ENCODE peak calls at places on chromosomes 2 and 18, in seven cellular contexts. W, R, N, Z, Q, P and T are unnamed samples. For H3K27me3 and H3K9me3, the result is how much of the 10 kb centered on the place peaks cover.

GRCh38 chr2:205462681-205463345 is 219.5 kb upstream of the NRP2 start:
- DNase-seq in W (no peak), R (no peak), N (no peak), Z (peak), Q (no peak), P (no peak), T (no peak)

GRCh38 chr18:59540356-59540755 is 156.9 kb downstream of the CCBE1 start:
- DNase-seq in W (no peak), R (no peak), N (no peak), Z (no peak), Q (no peak), P (no peak), T (no peak)

GRCh38 chr2:27356382-27357181 is at the start of gene GTF3C2:
- DNase-seq in W (peak), R (peak), N (peak), Z (peak), Q (peak), P (peak), T (peak)

GRCh38 chr2:113225505-113226259 is 51.9 kb downstream of the PSD4 start:
- DNase-seq in W (no peak), R (no peak), N (no peak), Z (no peak), Q (no peak), P (no peak), T (no peak)

GRCh38 chr2:109033171-109033570 is 44.2 kb upstream of the EDAR start:
- DNase-seq in W (no peak), R (no peak), N (no peak), Z (no peak), Q (no peak), P (no peak), T (no peak)

GRCh38 chr2:189164732-189165131 is 14.8 kb downstream of the COL5A2 start:
- DNase-seq in W (no peak), R (no peak), N (no peak), Z (peak), Q (no peak), P (peak), T (no peak)

GRCh38 chr2:178799305-178799704 is 7.9 kb downstream of the TTN start:
- DNase-seq in W (no peak), R (no peak), N (no peak), Z (no peak), Q (no peak), P (no peak), T (no peak)

GRCh38 chr2:152089238-152089637 is 9.6 kb downstream of the CACNB4 start:
- DNase-seq in W (no peak), R (no peak), N (no peak), Z (no peak), Q (no peak), P (no peak), T (no peak)

GRCh38 chr2:176527141-176527901 is 258.1 kb downstream of the MTX2 start:
- DNase-seq in W (no peak), R (no peak), N (no peak), Z (no peak), Q (no peak), P (no peak), T (no peak)

GRCh38 chr2:172116107-172116506 is 13.4 kb upstream of the DLX2 start:
- DNase-seq in W (no peak), R (no peak), N (no peak), Z (no peak), Q (no peak), P (no peak), T (no peak)

GRCh38 chr18:58579561-58580047 is 49.3 kb downstream of the ALPK2 start:
- DNase-seq in W (no peak), R (no peak), N (no peak), Z (no peak), Q (no peak), P (no peak), T (no peak)

GRCh38 chr2:9681427-9681817 is 50.6 kb upstream of the YWHAQ start:
- DNase-seq in W (no peak), R (no peak), N (no peak), Z (no peak), Q (no peak), P (no peak), T (peak)

GRCh38 chr2:132384491-132385186 is 32.0 kb upstream of the GPR39 start:
- DNase-seq in W (no peak), R (no peak), N (no peak), Z (no peak), Q (no peak), P (no peak), T (no peak)

GRCh38 chr2:55761526-55761925 is 67.9 kb upstream of the PNPT1 start:
- DNase-seq in W (no peak), R (no peak), N (no peak), Z (no peak), Q (no peak), P (no peak), T (no peak)

GRCh38 chr2:166410828-166411472 is 35.2 kb upstream of the SCN9A start:
- DNase-seq in W (no peak), R (no peak), N (no peak), Z (peak), Q (no peak), P (no peak), T (no peak)

GRCh38 chr2:17599617-17600016 is 59.1 kb downstream of the VSNL1 start:
- DNase-seq in W (peak), R (no peak), N (no peak), Z (peak), Q (no peak), P (no peak), T (no peak)

GRCh38 chr18:31497711-31498449 is at the start of gene DSG2:
- DNase-seq in W (peak), R (peak), N (peak), Z (peak), Q (peak), P (peak), T (no peak)
- H3K27me3 ChIP-seq in W (under half), R (under half), N (under half), Z (under half), Q (under half), P (under half), T (under half)

GRCh38 chr18:80050797-80051196 is 16.6 kb downstream of the RBFA start:
- DNase-seq in W (no peak), R (no peak), N (no peak), Z (no peak), Q (no peak), P (no peak), T (no peak)

GRCh38 chr18:80056095-80056494 is 21.9 kb downstream of the RBFA start:
- DNase-seq in W (no peak), R (no peak), N (no peak), Z (no peak), Q (no peak), P (no peak), T (no peak)
- H3K9me3 ChIP-seq in W (under half), R (half or more), N (under half), Z (under half), Q (under half), P (under half), T (under half)

GRCh38 chr2:126804347-126804746 is 94.3 kb upstream of the TEX51 start:
- DNase-seq in W (no peak), R (no peak), N (no peak), Z (no peak), Q (no peak), P (no peak), T (no peak)

GRCh38 chr2:126811101-126811500 is 87.6 kb upstream of the TEX51 start:
- DNase-seq in W (no peak), R (no peak), N (no peak), Z (no peak), Q (no peak), P (no peak), T (no peak)

GRCh38 chr2:126809357-126809756 is 89.3 kb upstream of the TEX51 start:
- DNase-seq in W (no peak), R (no peak), N (no peak), Z (no peak), Q (no peak), P (no peak), T (no peak)

GRCh38 chr2:126808929-126809328 is 89.8 kb upstream of the TEX51 start:
- DNase-seq in W (no peak), R (no peak), N (no peak), Z (no peak), Q (no peak), P (no peak), T (no peak)

GRCh38 chr2:126810001-126810400 is 88.7 kb upstream of the TEX51 start:
- DNase-seq in W (no peak), R (no peak), N (no peak), Z (no peak), Q (no peak), P (no peak), T (no peak)
- TF ChIP-seq CTCF in W (no peak), R (no peak), N (no peak), Z (no peak), Q (no peak), P (no peak), T (no peak)

GRCh38 chr2:174728096-174728495 is 36.2 kb downstream of the CHRNA1 start:
- DNase-seq in W (no peak), R (no peak), N (no peak), Z (no peak), Q (no peak), P (no peak), T (no peak)
- H3K27me3 ChIP-seq in W (under half), R (half or more), N (under half), Z (under half), Q (under half), P (under half), T (under half)

GRCh38 chr2:105881286-105882136 is 136.8 kb downstream of the NCK2 start:
- DNase-seq in W (no peak), R (no peak), N (no peak), Z (no peak), Q (no peak), P (no peak), T (no peak)

GRCh38 chr2:105879106-105879797 is 134.5 kb downstream of the NCK2 start:
- DNase-seq in W (no peak), R (no peak), N (no peak), Z (no peak), Q (no peak), P (no peak), T (no peak)

GRCh38 chr2:105877945-105878344 is 133.2 kb downstream of the NCK2 start:
- DNase-seq in W (no peak), R (no peak), N (no peak), Z (no peak), Q (no peak), P (no peak), T (no peak)

GRCh38 chr2:105880637-105881036 is 135.9 kb downstream of the NCK2 start:
- DNase-seq in W (no peak), R (no peak), N (no peak), Z (no peak), Q (no peak), P (no peak), T (no peak)

GRCh38 chr2:105879798-105880300 is 135.1 kb downstream of the NCK2 start:
- DNase-seq in W (no peak), R (no peak), N (no peak), Z (no peak), Q (no peak), P (no peak), T (no peak)
- H3K9me3 ChIP-seq in W (under half), R (under half), N (under half), Z (under half), Q (under half), P (under half), T (under half)

DNA sequence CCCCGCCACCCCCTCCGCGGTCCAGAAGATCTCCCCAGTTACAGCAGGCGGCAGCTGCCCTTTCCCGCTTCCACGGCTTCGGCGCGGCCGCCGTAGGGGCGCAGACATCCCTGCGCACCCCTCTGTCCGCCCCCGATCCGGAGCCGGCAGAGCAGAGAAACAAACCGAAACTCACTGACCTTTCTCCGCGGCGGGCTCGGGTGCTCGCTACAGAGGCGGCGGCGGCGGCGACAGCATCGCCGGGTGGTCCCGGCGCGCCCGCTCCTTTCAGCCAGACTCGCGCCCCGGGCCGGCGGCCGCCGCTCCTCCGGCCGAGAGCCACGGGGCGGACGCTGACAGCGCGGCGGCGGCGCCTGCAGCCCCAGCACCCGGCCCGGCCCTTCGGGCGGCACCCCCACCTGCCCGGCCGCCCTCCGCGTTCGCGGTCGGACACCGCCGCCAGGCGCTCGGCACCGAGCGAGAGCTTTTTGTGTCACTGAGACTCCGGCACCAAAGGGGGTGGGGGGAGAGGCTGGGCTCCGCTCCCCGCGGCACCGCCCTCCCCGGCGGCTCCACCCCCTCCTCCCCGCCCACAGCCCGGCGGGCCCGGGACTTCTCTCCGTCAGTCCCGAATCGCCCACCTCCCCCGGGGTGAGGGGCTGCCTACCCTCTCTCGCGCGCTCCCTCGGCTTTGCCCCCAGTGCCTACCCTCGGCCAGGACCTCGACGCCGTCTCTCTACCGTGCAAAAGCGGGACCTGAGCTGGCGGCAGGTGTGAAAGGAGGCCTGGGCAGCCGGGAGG is 1.4 kb upstream of the RNF152 start:
- DNase-seq in W (peak), R (peak), N (peak), Z (peak), Q (peak), P (peak), T (peak)
- TF ChIP-seq CTCF in W (no peak), R (peak), N (peak), Z (no peak), Q (peak), P (no peak), T (no peak)

DNA sequence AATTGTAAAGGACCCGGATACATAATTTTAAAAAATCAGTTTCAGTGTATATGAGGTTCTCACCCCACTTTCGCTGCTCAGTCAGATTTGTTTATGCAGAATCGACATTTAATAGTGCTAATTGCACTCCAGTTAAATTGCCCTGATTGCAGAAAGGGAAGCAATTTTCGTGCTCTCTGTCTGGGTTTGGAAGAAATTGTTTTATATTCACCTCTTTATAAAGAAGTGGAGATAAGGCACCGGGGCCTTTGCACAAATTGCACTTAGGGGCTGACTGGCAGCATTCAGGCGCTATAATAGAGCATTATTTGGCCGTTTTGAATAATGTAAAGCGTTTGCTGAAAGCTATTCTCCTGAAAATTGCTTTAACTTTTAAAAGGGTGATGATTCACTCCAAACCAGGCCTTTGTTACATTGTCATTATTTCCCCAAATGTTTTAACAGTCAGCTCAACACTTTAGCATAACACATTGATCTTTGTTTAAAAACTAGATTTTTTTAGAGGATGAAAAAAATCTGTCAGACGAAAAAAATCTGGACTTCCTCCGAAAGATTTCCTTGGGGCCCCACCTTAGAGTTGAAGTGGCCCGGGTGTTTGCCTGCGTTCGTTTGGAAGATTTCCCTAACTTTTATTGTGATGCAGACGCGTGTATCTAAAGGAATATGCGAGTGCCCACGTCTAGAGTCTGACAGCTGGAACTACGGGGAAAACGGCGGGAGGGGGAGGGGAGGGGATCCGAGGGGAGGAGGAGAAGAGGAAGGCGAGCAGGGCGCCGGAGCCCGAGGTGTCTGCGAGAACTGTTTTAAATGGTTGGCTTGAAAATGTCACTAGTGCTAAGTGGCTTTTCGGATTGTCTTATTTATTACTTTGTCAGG is 2.8 kb upstream of the SP9 start:
- DNase-seq in W (no peak), R (no peak), N (no peak), Z (peak), Q (no peak), P (no peak), T (no peak)
- H3K27me3 ChIP-seq in W (half or more), R (half or more), N (half or more), Z (under half), Q (half or more), P (half or more), T (half or more)

DNA sequence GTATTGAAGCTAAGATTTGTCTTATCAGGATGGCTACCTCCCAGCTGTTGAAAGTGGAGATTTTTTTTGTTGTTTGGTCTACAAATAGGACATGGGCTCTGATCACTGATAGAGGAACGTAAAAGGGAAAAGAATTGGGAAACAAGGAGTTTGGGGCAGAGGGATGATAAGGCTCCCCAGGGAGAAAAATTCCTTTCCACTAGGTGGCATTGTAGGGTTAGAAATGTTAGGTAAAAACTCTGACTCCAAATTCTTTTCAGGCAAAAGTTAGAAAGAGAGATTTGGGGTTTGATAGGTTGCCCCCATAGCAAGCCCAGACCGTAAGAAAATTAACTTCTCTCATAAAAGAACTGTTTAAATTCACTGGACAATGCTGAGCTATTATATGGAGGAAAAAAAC is 19.8 kb downstream of the CMPK2 start:
- DNase-seq in W (no peak), R (no peak), N (no peak), Z (peak), Q (no peak), P (no peak), T (no peak)
- H3K9me3 ChIP-seq in W (half or more), R (half or more), N (half or more), Z (under half), Q (under half), P (under half), T (half or more)

DNA sequence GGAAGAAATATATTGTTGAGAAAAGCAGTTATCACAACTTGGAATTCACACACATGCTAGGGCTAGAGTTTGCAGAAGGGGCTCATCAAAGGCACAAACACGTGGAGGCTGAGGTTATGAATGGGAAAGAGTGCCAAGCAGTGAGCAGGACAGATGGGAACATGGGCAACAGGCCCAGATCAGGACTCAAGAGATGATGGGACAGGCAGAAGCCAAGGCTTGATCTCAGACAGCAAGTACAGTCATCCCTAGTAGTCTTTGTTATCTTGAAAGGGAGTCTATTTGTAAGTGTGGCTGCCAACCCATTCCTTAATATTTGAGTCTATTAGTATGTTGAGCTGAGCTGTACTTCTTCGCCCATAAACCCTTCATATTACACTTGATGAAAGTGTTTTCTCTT is 22.2 kb upstream of the EPC2 start:
- DNase-seq in W (no peak), R (peak), N (no peak), Z (no peak), Q (no peak), P (no peak), T (no peak)
- TF ChIP-seq CTCF in W (no peak), R (no peak), N (no peak), Z (no peak), Q (no peak), P (no peak), T (no peak)